ENCODE peak calls at places on chromosome 18, in five cellular contexts. T, W, E, M and C are unnamed samples.

GRCh38 chr18:74153377-74153776 is 5.1 kb downstream of the TIMM21 start:
- DNase-seq in M (no peak), T (no peak), W (no peak), E (no peak), C (no peak)

GRCh38 chr18:48928787-48929186 is 22.0 kb downstream of the SMAD7 start:
- DNase-seq in W (no peak), E (peak; percentile 75), T (no peak), M (peak; percentile 71), C (peak; percentile 78)

GRCh38 chr18:58080516-58080915 is 36.5 kb downstream of the NEDD4L start:
- DNase-seq in W (no peak), T (no peak), M (no peak), E (no peak), C (no peak)

GRCh38 chr18:71233177-71233576 is 944.3 kb downstream of the SOCS6 start:
- DNase-seq in W (no peak), M (no peak), T (no peak), E (no peak), C (no peak)

GRCh38 chr18:56645415-56646016 is 5.6 kb upstream of the WDR7 start:
- DNase-seq in M (no peak), E (no peak), T (peak; percentile 9), W (no peak), C (no peak)

GRCh38 chr18:70219688-70220087 is 14.2 kb upstream of the RTTN start:
- DNase-seq in W (no peak), T (no peak), M (no peak), E (no peak), C (no peak)

GRCh38 chr18:28469946-28470345 is 293.0 kb upstream of the CDH2 start:
- DNase-seq in M (no peak), T (no peak), W (no peak), E (no peak), C (no peak)

GRCh38 chr18:5970032-5970431 is 74.7 kb upstream of the TMEM200C start:
- DNase-seq in T (no peak), W (no peak), E (no peak), M (no peak), C (no peak)

GRCh38 chr18:10454800-10455550 is 540 bp downstream of the APCDD1 start:
- DNase-seq in W (peak; percentile 29), T (peak; percentile 1), E (peak; percentile 44), M (peak; percentile 30), C (no peak)

GRCh38 chr18:22185298-22185697 is 15.9 kb downstream of the GATA6 start:
- DNase-seq in W (no peak), T (no peak), M (no peak), E (no peak), C (no peak)

GRCh38 chr18:75582406-75582821 is 154.9 kb upstream of the SMIM21 start:
- DNase-seq in M (no peak), E (no peak), W (no peak), T (no peak), C (no peak)

GRCh38 chr18:59455728-59456276 is 96.7 kb upstream of the LMAN1 start:
- DNase-seq in M (no peak), W (no peak), E (no peak), T (no peak), C (no peak)

GRCh38 chr18:58438161-58438983 is 190.5 kb downstream of the ALPK2 start:
- DNase-seq in E (no peak), W (no peak), M (no peak), T (no peak), C (no peak)

GRCh38 chr18:11320981-11321380 is 171.6 kb upstream of the PIEZO2 start:
- DNase-seq in M (no peak), T (no peak), W (no peak), E (no peak), C (no peak)

GRCh38 chr18:27483266-27483665 is 298.2 kb upstream of the CHST9 start:
- DNase-seq in T (no peak), M (no peak), W (no peak), E (no peak), C (no peak)

GRCh38 chr18:199214-199613 is 40.9 kb downstream of the USP14 start:
- DNase-seq in M (no peak), E (no peak), W (no peak), T (no peak), C (no peak)

GRCh38 chr18:35407871-35408481 is 30.8 kb upstream of the ZNF396 start:
- DNase-seq in W (peak; percentile 47), T (peak; percentile 63), E (peak; percentile 39), M (peak; percentile 51), C (peak; percentile 74)

GRCh38 chr18:36454848-36455458 is 157.4 kb downstream of the FHOD3 start:
- DNase-seq in W (no peak), T (no peak), M (no peak), E (no peak), C (no peak)

GRCh38 chr18:78771496-78772368 is 207.9 kb upstream of the SALL3 start:
- DNase-seq in M (no peak), T (no peak), E (no peak), W (no peak), C (no peak)
- H3K9me3 ChIP-seq in M (no peaks in the 10 kb centered on the region), T (no peaks in the 10 kb centered on the region), E (no peaks in the 10 kb centered on the region), W (no peaks in the 10 kb centered on the region), C (no peaks in the 10 kb centered on the region)

GRCh38 chr18:32735781-32736180 is 37.0 kb downstream of the KLHL14 start:
- DNase-seq in E (no peak), T (no peak), M (no peak), W (no peak), C (no peak)

GRCh38 chr18:32730068-32730467 is 42.8 kb downstream of the KLHL14 start:
- DNase-seq in M (no peak), W (no peak), E (no peak), T (no peak), C (no peak)

GRCh38 chr18:32732165-32732564 is 40.7 kb downstream of the KLHL14 start:
- DNase-seq in W (no peak), M (no peak), T (no peak), E (no peak), C (no peak)

GRCh38 chr18:32734442-32734841 is 38.4 kb downstream of the KLHL14 start:
- DNase-seq in T (no peak), E (no peak), M (no peak), W (no peak), C (no peak)

GRCh38 chr18:32730620-32731021 is 42.2 kb downstream of the KLHL14 start:
- DNase-seq in E (no peak), T (no peak), W (no peak), M (no peak), C (no peak)
- H3K4me3 ChIP-seq in E (peak overlapping the region; percentile 34), T (no peak overlapping the region), W (peak overlapping the region; percentile 46), M (peak overlapping the region; percentile 27), C (peak overlapping the region; percentile 18)

DNA sequence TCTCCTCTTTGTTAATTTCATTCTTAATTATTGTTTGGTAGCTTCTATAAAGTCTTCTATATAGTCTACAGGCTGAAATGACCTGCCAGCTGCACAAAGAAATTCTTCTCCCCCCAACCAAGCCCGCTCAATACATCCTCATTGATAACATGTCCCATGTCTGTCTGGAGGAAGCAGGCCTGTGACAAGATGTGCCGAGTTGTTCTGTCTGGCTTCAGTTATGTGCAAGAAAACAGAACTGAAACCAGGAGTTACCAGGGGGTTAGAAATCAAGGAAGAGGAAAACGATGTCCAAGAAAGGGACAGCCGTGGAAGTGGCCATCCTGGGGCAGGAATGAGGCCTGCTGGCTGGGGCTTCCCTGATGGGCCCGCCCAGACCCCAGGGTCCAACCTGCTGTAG is 57.6 kb downstream of the MTCL1 start:
- DNase-seq in M (no peak), E (no peak), T (no peak), W (no peak), C (no peak)
- H3K9me3 ChIP-seq in M (no peaks in the 10 kb centered on the region), E (no peaks in the 10 kb centered on the region), T (no peaks in the 10 kb centered on the region), W (no peaks in the 10 kb centered on the region), C (no peaks in the 10 kb centered on the region)

GRCh38 chr18:62493033-62493862 is 29.6 kb upstream of the ZCCHC2 start:
- DNase-seq in E (no peak), T (no peak), W (no peak), M (no peak), C (no peak)
- H3K4me3 ChIP-seq in E (no peak overlapping the region), T (no peak overlapping the region), W (no peak overlapping the region), M (no peak overlapping the region), C (no peak overlapping the region)

GRCh38 chr18:78107363-78107762 is 857.7 kb downstream of the GALR1 start:
- DNase-seq in W (no peak), M (no peak), E (no peak), T (no peak), C (no peak)
- H3K9me3 ChIP-seq in W (no peaks in the 10 kb centered on the region), M (no peaks in the 10 kb centered on the region), E (peaks cover 5% of the 10 kb centered on the region), T (no peaks in the 10 kb centered on the region), C (no peaks in the 10 kb centered on the region)

GRCh38 chr18:24068945-24069693 is 54.6 kb downstream of the TTC39C start:
- DNase-seq in T (no peak), M (no peak), W (no peak), E (no peak), C (no peak)

GRCh38 chr18:24071779-24072178 is 57.2 kb downstream of the TTC39C start:
- DNase-seq in T (peak; percentile 69), M (no peak), W (no peak), E (no peak), C (no peak)

GRCh38 chr18:24073791-24074190 is 59.2 kb downstream of the TTC39C start:
- DNase-seq in W (no peak), M (no peak), T (no peak), E (no peak), C (no peak)

GRCh38 chr18:24072743-24073142 is 58.2 kb downstream of the TTC39C start:
- DNase-seq in E (no peak), W (no peak), T (no peak), M (no peak), C (no peak)

GRCh38 chr18:24071029-24071428 is 56.5 kb downstream of the TTC39C start:
- DNase-seq in M (no peak), W (no peak), E (no peak), T (no peak), C (no peak)
- H3K4me3 ChIP-seq in M (no peak overlapping the region), W (no peak overlapping the region), E (no peak overlapping the region), T (no peak overlapping the region), C (no peak overlapping the region)

DNA sequence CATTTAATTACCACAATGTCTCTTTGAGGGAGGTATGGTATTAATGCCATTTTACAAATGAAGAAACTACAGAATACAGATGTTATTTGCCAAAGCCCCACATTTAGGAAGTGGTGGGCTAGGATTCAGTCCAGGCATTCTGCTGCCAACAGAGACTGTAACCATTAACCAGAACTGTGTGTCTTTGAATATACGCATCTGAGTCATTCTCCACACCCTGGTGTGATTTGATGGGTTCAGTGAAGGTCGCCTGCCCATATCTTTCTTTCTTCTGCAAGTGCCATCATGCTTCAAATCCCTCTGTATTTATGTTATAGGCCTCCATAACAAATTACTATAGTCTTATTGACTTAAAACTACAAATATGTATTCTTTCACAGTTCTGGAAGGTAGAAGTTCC is 479.0 kb upstream of the DCC start:
- DNase-seq in M (no peak), T (no peak), E (no peak), W (no peak), C (no peak)
- H3K9me3 ChIP-seq in M (no peaks in the 10 kb centered on the region), T (no peaks in the 10 kb centered on the region), E (peaks cover 10% of the 10 kb centered on the region), W (no peaks in the 10 kb centered on the region), C (no peaks in the 10 kb centered on the region)